ENCODE peak calls at places on chromosomes 3 and 15, in four cellular contexts. One of them, this sample, is unnamed. For H3K27me3, the result is how much of the 10 kb centered on the place peaks cover.

GRCh38 chr3:144364797-144365196 is 393.2 kb downstream of the DIPK2A start:
- DNase-seq in CD8-positive, alpha-beta memory T cell: no peak
- DNase-seq in small intestine: no peak
- DNase-seq in osteoblast: no peak
- DNase-seq in this sample: no peak

GRCh38 chr3:48372377-48372770 is 355 bp downstream of the FBXW12 start:
- DNase-seq in CD8-positive, alpha-beta memory T cell: no peak
- DNase-seq in small intestine: no peak
- DNase-seq in osteoblast: no peak
- DNase-seq in this sample: no peak

GRCh38 chr3:153038779-153039178 is 123.2 kb upstream of the RAP2B start:
- DNase-seq in CD8-positive, alpha-beta memory T cell: no peak
- DNase-seq in small intestine: peak
- DNase-seq in osteoblast: no peak
- DNase-seq in this sample: no peak

GRCh38 chr15:38217181-38217580 is 35.5 kb upstream of the SPRED1 start:
- DNase-seq in CD8-positive, alpha-beta memory T cell: no peak
- DNase-seq in small intestine: no peak
- DNase-seq in osteoblast: no peak
- DNase-seq in this sample: no peak

GRCh38 chr3:126923423-126923822 is 59.5 kb upstream of the PLXNA1 start:
- DNase-seq in CD8-positive, alpha-beta memory T cell: no peak
- DNase-seq in small intestine: no peak
- DNase-seq in osteoblast: no peak
- DNase-seq in this sample: no peak

GRCh38 chr3:128152419-128153155 is 694 bp upstream of the EEFSEC start:
- DNase-seq in CD8-positive, alpha-beta memory T cell: peak
- DNase-seq in small intestine: no peak
- DNase-seq in osteoblast: no peak
- DNase-seq in this sample: no peak

GRCh38 chr15:86629409-86629808 is 549.7 kb downstream of the AGBL1 start:
- DNase-seq in CD8-positive, alpha-beta memory T cell: no peak
- DNase-seq in small intestine: peak
- DNase-seq in osteoblast: peak
- DNase-seq in this sample: no peak

GRCh38 chr15:68197170-68197492 is 8.0 kb downstream of the CALML4 start:
- DNase-seq in CD8-positive, alpha-beta memory T cell: no peak
- DNase-seq in small intestine: no peak
- DNase-seq in osteoblast: no peak
- DNase-seq in this sample: no peak

GRCh38 chr3:72696815-72697214 is 151.4 kb downstream of the SHQ1 start:
- DNase-seq in CD8-positive, alpha-beta memory T cell: no peak
- DNase-seq in small intestine: no peak
- DNase-seq in osteoblast: no peak
- DNase-seq in this sample: no peak

GRCh38 chr3:131907809-131908208 is 127.0 kb downstream of the CPNE4 start:
- DNase-seq in CD8-positive, alpha-beta memory T cell: no peak
- DNase-seq in small intestine: no peak
- DNase-seq in osteoblast: no peak
- DNase-seq in this sample: no peak

DNA sequence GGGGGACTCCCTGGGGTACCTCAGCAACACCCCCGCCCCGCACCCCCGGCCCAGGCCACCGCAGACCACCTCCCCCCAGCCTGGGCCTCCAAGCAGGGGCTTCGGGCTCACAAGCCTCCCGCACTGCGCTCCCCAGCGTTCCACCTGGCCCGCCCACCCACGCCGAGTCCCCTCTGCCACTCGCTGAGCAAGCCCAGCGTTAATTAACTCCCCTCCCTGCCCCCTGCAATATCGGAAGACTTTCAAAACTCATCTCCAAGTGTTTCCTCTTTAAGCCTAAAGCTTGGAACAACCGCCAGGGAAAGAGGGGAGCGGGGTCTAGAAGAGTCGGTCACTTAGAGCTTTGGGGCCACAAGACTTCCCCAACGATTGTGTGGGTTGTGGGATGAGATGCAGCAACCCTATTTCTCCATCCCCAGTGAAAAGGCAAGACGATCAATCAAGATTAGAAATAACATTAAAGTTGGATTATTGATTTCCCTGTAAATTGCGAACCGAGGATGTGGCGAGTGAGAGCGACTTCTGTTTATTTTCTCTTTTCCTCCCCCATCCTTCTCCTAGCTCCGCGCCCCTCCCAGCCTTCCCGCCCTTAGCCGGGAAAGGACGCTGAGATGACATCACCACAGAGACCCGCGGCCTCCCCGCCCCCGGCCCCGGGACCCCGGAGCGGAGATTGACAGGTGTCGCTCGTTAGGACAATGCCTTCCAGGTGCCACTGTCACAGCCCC is 30.2 kb downstream of the NR2F2 start:
- DNase-seq in CD8-positive, alpha-beta memory T cell: no peak
- DNase-seq in small intestine: no peak
- DNase-seq in osteoblast: peak
- DNase-seq in this sample: no peak
- H3K27me3 ChIP-seq in CD8-positive, alpha-beta memory T cell: under half
- H3K27me3 ChIP-seq in small intestine: under half
- H3K27me3 ChIP-seq in osteoblast: half or more
- H3K27me3 ChIP-seq in this sample: half or more

GRCh38 chr3:69547457-69548014 is 161.6 kb upstream of the FRMD4B start:
- DNase-seq in CD8-positive, alpha-beta memory T cell: no peak
- DNase-seq in small intestine: no peak
- DNase-seq in osteoblast: no peak
- DNase-seq in this sample: no peak
- H3K27me3 ChIP-seq in CD8-positive, alpha-beta memory T cell: under half
- H3K27me3 ChIP-seq in small intestine: under half
- H3K27me3 ChIP-seq in osteoblast: under half
- H3K27me3 ChIP-seq in this sample: under half

DNA sequence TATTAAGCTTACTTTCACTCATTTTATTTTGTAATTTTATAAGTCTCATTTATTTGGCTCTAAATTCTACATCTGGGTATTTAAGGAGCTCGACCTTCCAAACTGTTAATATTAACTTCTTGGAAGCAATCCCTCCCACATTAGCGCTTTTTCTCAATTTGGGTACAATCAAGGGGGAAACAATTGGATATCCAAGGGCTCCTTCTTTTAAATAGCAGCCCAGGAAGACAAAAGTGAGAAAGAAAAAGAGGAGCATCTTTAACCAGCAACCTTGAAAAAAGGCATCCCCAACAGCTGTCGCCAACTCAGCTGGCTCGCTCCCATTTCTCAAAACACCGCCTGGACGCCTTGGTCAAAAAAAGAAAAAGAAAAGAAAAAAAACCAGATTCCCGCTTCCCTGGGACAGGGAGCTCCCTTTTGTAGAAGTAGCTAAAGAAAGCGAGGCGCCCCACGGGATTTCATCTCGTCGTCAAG is 864 bp downstream of the C3orf70 start:
- DNase-seq in CD8-positive, alpha-beta memory T cell: no peak
- DNase-seq in small intestine: no peak
- DNase-seq in osteoblast: no peak
- DNase-seq in this sample: no peak
- H3K27me3 ChIP-seq in CD8-positive, alpha-beta memory T cell: under half
- H3K27me3 ChIP-seq in small intestine: under half
- H3K27me3 ChIP-seq in osteoblast: half or more
- H3K27me3 ChIP-seq in this sample: half or more

GRCh38 chr3:12877040-12877439 is 35.7 kb upstream of the RPL32 start:
- DNase-seq in CD8-positive, alpha-beta memory T cell: no peak
- DNase-seq in small intestine: no peak
- DNase-seq in osteoblast: no peak
- DNase-seq in this sample: no peak
- H3K27me3 ChIP-seq in CD8-positive, alpha-beta memory T cell: under half
- H3K27me3 ChIP-seq in small intestine: under half
- H3K27me3 ChIP-seq in osteoblast: under half
- H3K27me3 ChIP-seq in this sample: under half

DNA sequence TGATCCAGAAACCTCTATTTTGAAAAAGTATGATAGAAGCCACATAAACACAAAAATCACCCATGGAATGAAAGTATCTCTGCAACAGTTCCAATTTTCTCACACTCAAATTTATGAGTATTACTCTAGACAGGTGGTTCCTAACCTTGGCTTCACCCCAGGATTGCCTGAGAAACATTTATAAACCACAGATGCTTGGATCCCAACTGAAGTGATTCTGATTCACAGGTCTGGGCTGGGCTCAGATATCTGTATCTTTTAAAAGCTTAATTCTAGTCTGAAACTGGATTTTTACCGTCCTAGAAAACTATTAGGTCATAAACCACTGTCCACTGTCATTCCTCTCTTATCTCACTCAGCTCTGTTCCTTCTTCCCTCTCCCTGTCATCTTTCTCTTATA is 7.4 kb upstream of the SST start:
- DNase-seq in CD8-positive, alpha-beta memory T cell: no peak
- DNase-seq in small intestine: no peak
- DNase-seq in osteoblast: no peak
- DNase-seq in this sample: no peak
- H3K27me3 ChIP-seq in CD8-positive, alpha-beta memory T cell: under half
- H3K27me3 ChIP-seq in small intestine: under half
- H3K27me3 ChIP-seq in osteoblast: under half
- H3K27me3 ChIP-seq in this sample: under half

This sample was measured in CD4-positive, alpha-beta T cell.